ENCODE peak calls at places on chromosomes 5 and 9, in nine cellular contexts. D is body of pancreas; C is kidney; B is GM23248; V is heart left ventricle; K is ovary; E is tibial artery; Q is heart right ventricle; H is CD8-positive, alpha-beta T cell. G is an unnamed sample.

GRCh38 chr5:39414429-39414828 is 10.4 kb downstream of the DAB2 start:
- DNase-seq in D (no peak), C (no peak), B (peak; percentile 3), V (no peak), K (no peak), E (no peak), Q (no peak), H (no peak), G (no peak)

GRCh38 chr5:73338201-73339126 is 110.1 kb downstream of the FOXD1 start:
- DNase-seq in D (peak; percentile 17), C (peak; percentile 57), B (peak; percentile 78), V (no peak), K (no peak), E (no peak), Q (no peak), H (no peak), G (peak; percentile 6)

GRCh38 chr9:106074006-106074405 is 379.7 kb downstream of the TMEM38B start:
- DNase-seq in D (no peak), C (no peak), B (no peak), V (no peak), K (no peak), E (no peak), Q (no peak), H (no peak), G (no peak)

GRCh38 chr5:59169101-59169767 is 586.4 kb downstream of the RAB3C start:
- DNase-seq in D (no peak), C (no peak), B (no peak), V (no peak), K (no peak), E (no peak), Q (no peak), H (no peak), G (no peak)

GRCh38 chr5:142686210-142686734 is 382 bp upstream of the FGF1 start:
- DNase-seq in D (no peak), C (no peak), B (no peak), V (no peak), K (no peak), E (peak; percentile 74), Q (no peak), H (no peak), G (no peak)

GRCh38 chr9:138045541-138046490 is 168.2 kb downstream of the CACNA1B start:
- DNase-seq in D (peak; percentile 13), C (no peak), B (no peak), V (peak; percentile 48), K (no peak), E (peak; percentile 50), Q (no peak), H (peak; percentile 29), G (no peak)

GRCh38 chr5:5182508-5183191 is 42.5 kb downstream of the ADAMTS16 start:
- DNase-seq in D (no peak), C (no peak), B (no peak), V (no peak), K (no peak), E (no peak), Q (no peak), H (no peak), G (no peak)

GRCh38 chr5:157046041-157046440 is 12.9 kb downstream of the HAVCR1 start:
- DNase-seq in D (peak; percentile 82), C (peak; percentile 84), B (no peak), V (peak; percentile 63), K (no peak), E (no peak), Q (peak; percentile 45), H (no peak), G (peak; percentile 32)

GRCh38 chr5:15993334-15993733 is 186.3 kb downstream of the MARCHF11 start:
- DNase-seq in D (no peak), C (no peak), B (peak; percentile 80), V (no peak), K (no peak), E (no peak), Q (no peak), H (no peak), G (no peak)

GRCh38 chr5:158450761-158451160 is 591.8 kb upstream of the CLINT1 start:
- DNase-seq in D (no peak), C (no peak), B (no peak), V (no peak), K (no peak), E (no peak), Q (no peak), H (no peak), G (no peak)

GRCh38 chr9:88979021-88979420 is 12.2 kb upstream of the S1PR3 start:
- DNase-seq in D (no peak), C (no peak), B (peak; percentile 14), V (no peak), K (no peak), E (no peak), Q (no peak), H (no peak), G (no peak)

DNA sequence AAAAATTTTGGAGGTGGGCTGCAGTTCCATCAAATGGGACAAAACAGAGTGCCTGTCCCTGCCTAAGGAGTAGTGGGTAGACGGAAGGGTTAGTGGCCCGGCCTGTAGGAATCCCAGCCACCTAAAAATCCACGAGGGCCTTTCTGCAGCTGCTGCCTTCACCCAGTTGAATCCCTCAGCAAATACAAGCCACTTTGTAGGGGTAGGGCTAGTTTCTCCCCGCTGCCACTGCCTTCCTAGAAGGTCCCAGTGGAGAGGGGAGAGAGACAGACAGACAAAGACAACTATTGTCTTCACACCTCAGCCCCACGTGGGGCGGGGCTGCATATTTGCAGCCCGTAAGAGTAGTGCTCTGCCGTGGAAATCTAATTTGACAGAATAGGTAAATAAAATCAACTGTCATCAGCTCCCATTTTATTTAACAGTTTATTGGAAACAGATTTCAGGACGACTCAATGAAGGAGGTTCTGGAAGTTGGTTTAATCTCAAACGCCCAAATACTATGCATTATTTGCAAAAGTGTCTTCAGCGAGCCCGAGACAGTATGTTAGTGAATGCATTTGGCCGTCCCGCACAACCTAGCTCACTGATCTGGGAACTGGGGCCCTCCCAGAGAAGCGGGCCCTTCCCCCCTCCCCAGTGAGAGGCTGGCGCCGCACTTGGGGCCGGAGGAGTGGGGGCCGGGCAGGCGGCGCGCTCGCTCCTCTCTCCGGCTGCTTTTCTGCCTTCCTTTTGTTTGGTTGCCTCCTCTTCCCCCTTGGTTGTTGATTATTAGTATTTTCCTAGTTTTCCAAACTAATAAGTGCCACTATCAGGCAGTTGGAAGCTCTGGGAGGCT is 67.7 kb upstream of the TBCA start:
- DNase-seq in D (no peak), C (peak; percentile 66), B (peak; percentile 47), V (no peak), K (peak; percentile 19), E (no peak), Q (no peak), H (no peak), G (peak; percentile 57)
- H3K4me3 ChIP-seq in D (peak overlapping the region; percentile 2), C (peak overlapping the region; percentile 57), B (peak overlapping the region; percentile 73), V (peak overlapping the region; percentile 47), K (peak overlapping the region; percentile 44), E (peak overlapping the region; percentile 54), Q (peak overlapping the region; percentile 56), H (peak overlapping the region; percentile 42), G (no peak overlapping the region)

DNA sequence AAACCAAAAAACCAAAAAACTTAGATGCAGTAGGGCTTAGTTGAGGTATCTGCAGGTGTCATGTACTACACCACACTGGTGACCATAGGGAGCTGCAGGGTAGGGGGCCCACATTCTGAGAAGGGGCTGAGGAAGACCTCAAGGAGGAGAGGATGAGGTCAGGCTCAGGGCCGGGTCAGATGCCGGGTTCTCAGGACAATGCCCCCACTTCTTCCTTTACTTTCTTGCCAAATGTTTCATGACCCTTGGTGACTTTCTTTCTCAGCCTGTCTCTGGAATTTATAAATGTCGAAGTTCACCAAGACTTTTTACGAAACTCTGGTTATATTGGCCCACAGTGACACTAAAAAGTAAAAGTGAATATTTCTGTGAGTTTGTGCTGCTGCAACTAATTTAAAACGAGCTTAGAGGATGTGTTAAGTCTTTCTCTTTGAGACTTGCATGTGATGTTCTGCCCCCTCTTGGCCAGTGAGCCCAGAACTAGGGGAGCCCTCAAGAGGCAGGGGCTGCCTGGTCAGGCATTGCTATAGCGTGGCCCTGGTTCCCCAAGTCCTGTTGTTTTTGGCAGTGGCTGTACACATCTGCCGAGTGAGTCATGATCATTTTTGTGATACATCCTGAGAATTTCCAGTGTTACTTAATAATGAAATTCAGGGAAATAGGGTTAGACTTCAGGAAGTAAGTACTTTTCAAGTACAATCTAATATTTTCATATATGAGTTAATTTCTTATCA is 11.2 kb downstream of the ACO1 start:
- DNase-seq in D (peak; percentile 41), C (peak; percentile 81), B (peak; percentile 97), V (peak; percentile 67), K (no peak), E (peak; percentile 77), Q (peak; percentile 50), H (no peak), G (peak; percentile 6)
- H3K4me1 ChIP-seq in D (peaks cover 29% of the 10 kb centered on the region), C (peaks cover 17% of the 10 kb centered on the region), B (peaks cover 41% of the 10 kb centered on the region), V (peaks cover 12% of the 10 kb centered on the region), K (peaks cover 4% of the 10 kb centered on the region), E (no peaks in the 10 kb centered on the region), Q (no peaks in the 10 kb centered on the region), H (no peaks in the 10 kb centered on the region), G (peaks cover 3% of the 10 kb centered on the region)

DNA sequence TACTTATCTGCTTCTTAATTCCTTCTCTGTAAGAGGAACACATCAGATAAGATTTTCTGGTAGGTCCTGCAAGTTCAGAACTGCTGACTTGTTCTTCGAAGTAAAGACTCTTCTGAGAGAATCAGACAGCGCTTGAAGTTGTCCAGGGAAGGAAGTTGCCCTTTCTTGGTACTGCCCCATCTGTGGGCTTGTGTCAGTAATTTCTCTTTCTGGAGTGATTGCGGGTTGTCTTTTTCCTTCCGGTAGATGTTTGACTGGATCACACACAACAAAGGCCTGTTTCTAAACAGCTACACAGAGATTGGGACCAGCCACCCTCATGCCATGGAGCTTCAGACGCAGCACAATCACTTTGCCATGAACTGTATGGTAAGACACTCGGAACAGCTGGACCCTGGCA is 149.6 kb downstream of the TRIO start:
- DNase-seq in D (no peak), C (no peak), B (no peak), V (no peak), K (no peak), E (no peak), Q (no peak), H (no peak), G (no peak)
- H3K36me3 ChIP-seq in D (peaks cover 4% of the 10 kb centered on the region), C (peaks cover 10% of the 10 kb centered on the region), B (peaks cover 68% of the 10 kb centered on the region), V (peaks cover 53% of the 10 kb centered on the region), K (no peaks in the 10 kb centered on the region), E (peaks cover 37% of the 10 kb centered on the region), Q (peaks cover 94% of the 10 kb centered on the region), H (no peaks in the 10 kb centered on the region), G (peaks cover 2% of the 10 kb centered on the region)

GRCh38 chr9:112472996-112473395 is 13.6 kb upstream of the KIAA1958 start:
- DNase-seq in D (no peak), C (no peak), B (no peak), V (no peak), K (no peak), E (no peak), Q (no peak), H (no peak), G (no peak)
- H3K4me3 ChIP-seq in D (no peak overlapping the region), C (no peak overlapping the region), B (no peak overlapping the region), V (no peak overlapping the region), K (no peak overlapping the region), E (no peak overlapping the region), Q (no peak overlapping the region), H (no peak overlapping the region), G (no peak overlapping the region)

GRCh38 chr9:100352201-100352726 is 478 bp downstream of the TEX10 start:
- DNase-seq in D (peak; percentile 17), C (peak; percentile 84), B (peak; percentile 70), V (peak; percentile 66), K (no peak), E (peak; percentile 71), Q (peak; percentile 9), H (peak; percentile 59), G (peak; percentile 65)
- H3K4me1 ChIP-seq in D (peaks cover 13% of the 10 kb centered on the region), C (peaks cover 7% of the 10 kb centered on the region), B (peaks cover 21% of the 10 kb centered on the region), V (peaks cover 17% of the 10 kb centered on the region), K (peaks cover 9% of the 10 kb centered on the region), E (no peaks in the 10 kb centered on the region), Q (no peaks in the 10 kb centered on the region), H (peaks cover 34% of the 10 kb centered on the region), G (peaks cover 2% of the 10 kb centered on the region)

GRCh38 chr9:98232926-98233325 is 22.5 kb downstream of the TBC1D2 start:
- DNase-seq in D (no peak), C (no peak), B (no peak), V (no peak), K (no peak), E (no peak), Q (no peak), H (no peak), G (no peak)
- H3K36me3 ChIP-seq in D (no peaks in the 10 kb centered on the region), C (peaks cover 6% of the 10 kb centered on the region), B (peaks cover 78% of the 10 kb centered on the region), V (peaks cover 56% of the 10 kb centered on the region), K (no peaks in the 10 kb centered on the region), E (peaks cover 30% of the 10 kb centered on the region), Q (peaks cover 46% of the 10 kb centered on the region), H (peaks cover 10% of the 10 kb centered on the region), G (no peaks in the 10 kb centered on the region)